ENCODE peak calls at places on chromosome 18, in seven cellular contexts. Z is psoas muscle, T is body of pancreas, N is transverse colon, U is kidney, V is cardiac muscle cell, S is tibial artery. M is an unnamed sample.

GRCh38 chr18:34893239-34893638 is 148.0 kb upstream of the MAPRE2 start:
- DNase-seq in Z (no peak), T (no peak), N (no peak), U (no peak), V (no peak), S (no peak), M (no peak)

GRCh38 chr18:78540636-78541400 is 438.8 kb upstream of the SALL3 start:
- DNase-seq in Z (no peak), T (no peak), N (no peak), U (no peak), V (no peak), S (no peak), M (no peak)

GRCh38 chr18:6561029-6561861 is 146.5 kb upstream of the L3MBTL4 start:
- DNase-seq in Z (peak; percentile 53), T (peak; percentile 87), N (peak; percentile 39), U (no peak), V (peak; percentile 95), S (peak; percentile 55), M (no peak)

GRCh38 chr18:49843131-49843530 is 29.8 kb upstream of the ACAA2 start:
- DNase-seq in Z (no peak), T (no peak), N (no peak), U (no peak), V (no peak), S (no peak), M (no peak)

GRCh38 chr18:48514786-48515185 is 24.0 kb upstream of the CTIF start:
- DNase-seq in Z (no peak), T (no peak), N (no peak), U (no peak), V (no peak), S (no peak), M (no peak)

GRCh38 chr18:31506024-31506742 is 8.2 kb downstream of the DSG2 start:
- DNase-seq in Z (no peak), T (no peak), N (no peak), U (no peak), V (peak; percentile 55), S (no peak), M (no peak)

GRCh38 chr18:36536426-36536825 is 238.9 kb downstream of the FHOD3 start:
- DNase-seq in Z (no peak), T (no peak), N (no peak), U (no peak), V (no peak), S (no peak), M (peak; percentile 31)

GRCh38 chr18:48488388-48488850 is 50.4 kb upstream of the CTIF start:
- DNase-seq in Z (peak; percentile 42), T (peak; percentile 89), N (peak; percentile 70), U (peak; percentile 84), V (peak; percentile 98), S (peak; percentile 84), M (no peak)

GRCh38 chr18:21489119-21489750 is 111.3 kb downstream of the ESCO1 start:
- DNase-seq in Z (no peak), T (peak; percentile 53), N (peak; percentile 47), U (no peak), V (peak; percentile 77), S (no peak), M (peak; percentile 64)

GRCh38 chr18:44758821-44759624 is 78.3 kb downstream of the SETBP1 start:
- DNase-seq in Z (no peak), T (no peak), N (peak; percentile 39), U (no peak), V (no peak), S (no peak), M (no peak)

GRCh38 chr18:37710731-37711130 is 145.1 kb upstream of the CELF4 start:
- DNase-seq in Z (no peak), T (no peak), N (no peak), U (no peak), V (no peak), S (no peak), M (no peak)

GRCh38 chr18:47881752-47882455 is 48.6 kb downstream of the SMAD2 start:
- DNase-seq in Z (no peak), T (no peak), N (no peak), U (no peak), V (peak; percentile 72), S (no peak), M (no peak)

GRCh38 chr18:3044931-3045698 is 32.2 kb upstream of the LPIN2 start:
- DNase-seq in Z (peak; percentile 19), T (peak; percentile 85), N (peak; percentile 86), U (no peak), V (peak; percentile 2), S (peak; percentile 52), M (no peak)

GRCh38 chr18:37107748-37108522 is 279.0 kb downstream of the KIAA1328 start:
- DNase-seq in Z (no peak), T (peak; percentile 49), N (no peak), U (no peak), V (no peak), S (no peak), M (no peak)

GRCh38 chr18:55116855-55117254 is 157.6 kb upstream of the CCDC68 start:
- DNase-seq in Z (no peak), T (no peak), N (no peak), U (no peak), V (no peak), S (no peak), M (no peak)

GRCh38 chr18:58887613-58887963 is 22.9 kb downstream of the ZNF532 start:
- DNase-seq in Z (peak; percentile 63), T (peak; percentile 68), N (peak; percentile 67), U (peak; percentile 86), V (peak; percentile 78), S (peak; percentile 77), M (no peak)

GRCh38 chr18:49446481-49446880 is 14.0 kb downstream of the DYM start:
- DNase-seq in Z (no peak), T (no peak), N (no peak), U (no peak), V (no peak), S (no peak), M (no peak)

GRCh38 chr18:50179465-50179864 is 15.5 kb downstream of the MYO5B start:
- DNase-seq in Z (no peak), T (no peak), N (no peak), U (no peak), V (no peak), S (no peak), M (no peak)

GRCh38 chr18:70332694-70333093 is 43.8 kb downstream of the SOCS6 start:
- DNase-seq in Z (no peak), T (no peak), N (no peak), U (no peak), V (peak; percentile 16), S (no peak), M (no peak)

GRCh38 chr18:64219511-64219910 is 70.6 kb upstream of the LINC00305 start:
- DNase-seq in Z (no peak), T (no peak), N (no peak), U (no peak), V (no peak), S (no peak), M (no peak)

GRCh38 chr18:77647472-77647871 is 397.8 kb downstream of the GALR1 start:
- DNase-seq in Z (no peak), T (no peak), N (no peak), U (no peak), V (no peak), S (no peak), M (no peak)

GRCh38 chr18:35939166-35939565 is 33.3 kb upstream of the RMP24 start:
- DNase-seq in Z (no peak), T (no peak), N (no peak), U (no peak), V (peak; percentile 35), S (no peak), M (peak; percentile 74)

GRCh38 chr18:51137051-51137729 is 60.3 kb downstream of the MEX3C start:
- DNase-seq in Z (no peak), T (no peak), N (no peak), U (no peak), V (no peak), S (no peak), M (no peak)

GRCh38 chr18:71707400-71707799 is 836.7 kb downstream of the CBLN2 start:
- DNase-seq in Z (no peak), T (no peak), N (no peak), U (no peak), V (no peak), S (no peak), M (no peak)
- H3K9me3 ChIP-seq in Z (no peaks in the 10 kb centered on the region), T (no peaks in the 10 kb centered on the region), N (no peaks in the 10 kb centered on the region), U (no peaks in the 10 kb centered on the region), V (no peaks in the 10 kb centered on the region), S (no peaks in the 10 kb centered on the region), M (no peaks in the 10 kb centered on the region)

GRCh38 chr18:11817229-11817628 is 34.0 kb upstream of the CHMP1B start:
- DNase-seq in Z (no peak), T (no peak), N (no peak), U (no peak), V (no peak), S (no peak), M (no peak)
- TF ChIP-seq CTCF in Z (no peak), T (no peak), N (no peak), U (no peak), V (no peak), S (no peak), M (no peak)

GRCh38 chr18:25886283-25886682 is 204.1 kb downstream of the SS18 start:
- DNase-seq in Z (no peak), T (no peak), N (no peak), U (no peak), V (no peak), S (no peak), M (no peak)
- H3K9me3 ChIP-seq in Z (no peaks in the 10 kb centered on the region), T (no peaks in the 10 kb centered on the region), N (peaks cover 6% of the 10 kb centered on the region), U (no peaks in the 10 kb centered on the region), V (no peaks in the 10 kb centered on the region), S (no peaks in the 10 kb centered on the region), M (no peaks in the 10 kb centered on the region)

DNA sequence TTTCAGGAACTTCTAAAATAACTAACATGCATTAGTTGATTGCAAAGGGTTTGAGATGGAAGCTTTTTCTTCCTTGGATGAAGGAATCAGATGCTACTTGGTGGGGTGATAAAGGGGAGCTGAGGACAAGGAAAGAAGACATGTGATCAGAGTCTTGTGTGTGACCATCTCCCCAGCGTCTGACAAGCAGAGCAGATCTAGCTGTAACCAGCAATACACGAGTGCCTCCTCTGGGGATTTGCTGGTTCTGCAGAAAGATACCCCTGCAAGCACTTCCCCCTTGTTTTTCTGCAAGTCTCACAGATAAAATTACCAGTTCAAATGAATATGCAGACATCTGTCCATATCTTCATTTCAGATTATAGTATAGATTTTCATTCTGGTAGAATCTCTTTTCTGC is 2.7 kb downstream of the CDH7 start:
- DNase-seq in Z (no peak), T (no peak), N (no peak), U (no peak), V (no peak), S (no peak), M (peak; percentile 65)
- TF ChIP-seq CTCF in Z (peak; percentile 7), T (peak; percentile 7), N (peak; percentile 17), U (no peak), V (no peak), S (no peak), M (peak; percentile 81)

DNA sequence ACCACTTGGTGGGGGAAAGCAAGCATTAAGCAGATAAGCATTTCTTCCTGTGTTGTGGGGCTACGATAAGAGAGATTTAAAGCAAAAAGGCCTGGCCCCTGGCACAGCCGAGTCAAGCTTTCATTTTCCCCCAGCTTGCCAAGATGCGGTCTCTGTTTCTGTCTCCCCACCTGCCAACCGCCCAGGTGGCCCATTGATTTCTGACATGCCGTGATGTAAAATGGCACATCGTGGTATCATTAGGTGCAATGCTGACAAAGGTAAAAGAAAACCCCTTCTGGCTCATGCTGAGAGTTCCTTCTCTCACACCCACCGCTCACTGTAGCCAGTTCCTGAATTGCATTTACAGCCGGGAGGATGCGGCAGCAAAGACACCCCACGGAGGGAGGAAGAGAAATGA is 62.8 kb downstream of the BOD1L2 start:
- DNase-seq in Z (no peak), T (no peak), N (no peak), U (no peak), V (no peak), S (no peak), M (no peak)
- H3K9me3 ChIP-seq in Z (no peaks in the 10 kb centered on the region), T (no peaks in the 10 kb centered on the region), N (no peaks in the 10 kb centered on the region), U (no peaks in the 10 kb centered on the region), V (no peaks in the 10 kb centered on the region), S (no peaks in the 10 kb centered on the region), M (no peaks in the 10 kb centered on the region)

GRCh38 chr18:29879763-29880162 is 1162.8 kb downstream of the DSC3 start:
- DNase-seq in Z (no peak), T (no peak), N (no peak), U (no peak), V (no peak), S (no peak), M (peak; percentile 46)
- TF ChIP-seq CTCF in Z (no peak), T (no peak), N (no peak), U (no peak), V (no peak), S (no peak), M (peak; percentile 55)